ENCODE peak calls at places on chromosomes 3 and 15, in seven cellular contexts. G is esophagus muscularis mucosa, Y is tibial nerve, F is IMR-90, K is GM12878, P is gastrocnemius medialis, L is endothelial cell of umbilical vein. Z is an unnamed sample. For H3K36me3, the result is how much of the 10 kb centered on the place peaks cover.

GRCh38 chr15:98980899-98981228 is 26.7 kb downstream of the PGPEP1L start:
- DNase-seq in G (no peak), K (peak), P (no peak), F (no peak), Y (no peak), L (no peak), Z (no peak)

GRCh38 chr3:164060923-164061322 is 1017.4 kb downstream of the SI start:
- DNase-seq in L (no peak), Y (no peak), G (no peak), F (no peak), K (no peak), P (no peak), Z (no peak)

GRCh38 chr3:107956991-107957467 is 133.8 kb downstream of the CD47 start:
- DNase-seq in Y (peak), K (no peak), L (peak), F (peak), P (peak), G (peak), Z (no peak)

GRCh38 chr3:53744351-53744750 is 101.9 kb downstream of the CHDH start:
- DNase-seq in L (no peak), F (no peak), G (no peak), P (peak), Y (no peak), K (no peak), Z (no peak)

GRCh38 chr3:179608931-179609720 is 4.5 kb downstream of the NDUFB5 start:
- DNase-seq in L (no peak), F (no peak), G (no peak), P (no peak), Y (no peak), K (peak), Z (no peak)

GRCh38 chr3:183825380-183826161 is at the start of gene MAP6D1:
- DNase-seq in Y (no peak), F (peak), P (peak), K (no peak), G (peak), L (peak), Z (no peak)

GRCh38 chr3:27110020-27110419 is 259.2 kb downstream of the NEK10 start:
- DNase-seq in P (no peak), L (no peak), G (no peak), F (no peak), Y (no peak), K (no peak), Z (no peak)

GRCh38 chr3:101999177-101999778 is 150.0 kb downstream of the NFKBIZ start:
- DNase-seq in L (no peak), P (no peak), K (no peak), G (no peak), Y (no peak), F (no peak), Z (no peak)

GRCh38 chr3:45537960-45538640 is 56.5 kb upstream of the LIMD1 start:
- DNase-seq in F (peak), L (peak), Y (no peak), G (no peak), K (no peak), P (peak), Z (no peak)

GRCh38 chr3:59771760-59772159 is 721.9 kb upstream of the CFAP20DC start:
- DNase-seq in P (no peak), G (no peak), K (no peak), L (no peak), Y (no peak), F (peak), Z (no peak)

GRCh38 chr3:33791477-33792166 is 6.8 kb upstream of the PDCD6IP start:
- DNase-seq in G (no peak), L (no peak), Y (no peak), F (peak), K (no peak), P (no peak), Z (peak)

GRCh38 chr3:37107846-37108245 is 66.5 kb downstream of the LRRFIP2 start:
- DNase-seq in G (no peak), Y (no peak), F (no peak), P (no peak), K (no peak), L (no peak), Z (no peak)

GRCh38 chr15:80233511-80234080 is 18.4 kb downstream of the CTXND1 start:
- DNase-seq in F (no peak), K (no peak), G (peak), P (no peak), Y (no peak), L (no peak), Z (no peak)

GRCh38 chr15:82849556-82850241 is 40.3 kb downstream of the WHAMM start:
- DNase-seq in K (no peak), Y (no peak), F (peak), P (peak), G (peak), L (peak), Z (peak)

GRCh38 chr3:127857270-127857801 is 35.0 kb upstream of the MGLL start:
- DNase-seq in G (peak), P (no peak), K (no peak), F (peak), L (no peak), Y (no peak), Z (no peak)

GRCh38 chr3:30786360-30786759 is 108.1 kb downstream of the GADL1 start:
- DNase-seq in K (no peak), L (no peak), G (no peak), F (no peak), Y (no peak), P (no peak), Z (no peak)

GRCh38 chr3:10548997-10549396 is 43.6 kb upstream of the ATP2B2 start:
- DNase-seq in K (no peak), L (no peak), P (no peak), F (no peak), Y (no peak), G (peak), Z (no peak)

GRCh38 chr3:53628546-53629395 is 134.4 kb downstream of the CACNA1D start:
- DNase-seq in Y (no peak), P (no peak), L (no peak), F (no peak), G (peak), K (no peak), Z (no peak)

GRCh38 chr15:76108021-76108723 is 48.4 kb downstream of the TMEM266 start:
- DNase-seq in K (no peak), F (no peak), L (no peak), P (peak), Y (no peak), G (no peak), Z (no peak)

GRCh38 chr3:52857108-52857507 is 22.3 kb upstream of the MUSTN1 start:
- DNase-seq in P (no peak), K (no peak), L (no peak), Y (no peak), G (no peak), F (no peak), Z (no peak)

GRCh38 chr15:89192771-89193170 is 28.6 kb downstream of the RLBP1 start:
- DNase-seq in K (no peak), P (no peak), L (peak), Y (no peak), G (no peak), F (peak), Z (no peak)

GRCh38 chr3:43497905-43498365 is 123.9 kb downstream of the ANO10 start:
- DNase-seq in K (no peak), Y (no peak), G (no peak), F (peak), L (peak), P (no peak), Z (no peak)

GRCh38 chr15:60563539-60564404 is 84.8 kb upstream of the ICE2 start:
- DNase-seq in G (no peak), Y (no peak), P (no peak), F (no peak), L (no peak), K (no peak), Z (no peak)

GRCh38 chr15:40486066-40486770 is 15.4 kb downstream of the CHST14 start:
- DNase-seq in G (no peak), P (no peak), L (no peak), F (no peak), K (no peak), Y (no peak), Z (no peak)

GRCh38 chr15:59284768-59285368 is 78.2 kb downstream of the LDHAL6B start:
- DNase-seq in Y (no peak), G (no peak), P (no peak), K (no peak), L (no peak), F (no peak), Z (no peak)

GRCh38 chr3:37521403-37521802 is 340.3 kb upstream of the CTDSPL start:
- DNase-seq in Y (no peak), F (no peak), K (no peak), P (no peak), L (no peak), G (no peak), Z (no peak)

GRCh38 chr15:67148196-67148701 is 82.8 kb downstream of the SMAD3 start:
- DNase-seq in K (no peak), F (peak), Y (no peak), P (peak), L (peak), G (no peak), Z (no peak)

GRCh38 chr3:59895972-59896371 is 846.1 kb upstream of the CFAP20DC start:
- DNase-seq in G (no peak), Y (no peak), F (no peak), P (no peak), K (no peak), L (no peak), Z (no peak)

GRCh38 chr3:34676431-34676830 is 878.0 kb downstream of the PDCD6IP start:
- DNase-seq in K (no peak), G (no peak), L (no peak), P (no peak), F (no peak), Y (no peak), Z (no peak)

GRCh38 chr3:43779850-43780249 is 89.1 kb downstream of the ABHD5 start:
- DNase-seq in L (no peak), K (no peak), G (no peak), P (no peak), Y (no peak), F (no peak), Z (no peak)

DNA sequence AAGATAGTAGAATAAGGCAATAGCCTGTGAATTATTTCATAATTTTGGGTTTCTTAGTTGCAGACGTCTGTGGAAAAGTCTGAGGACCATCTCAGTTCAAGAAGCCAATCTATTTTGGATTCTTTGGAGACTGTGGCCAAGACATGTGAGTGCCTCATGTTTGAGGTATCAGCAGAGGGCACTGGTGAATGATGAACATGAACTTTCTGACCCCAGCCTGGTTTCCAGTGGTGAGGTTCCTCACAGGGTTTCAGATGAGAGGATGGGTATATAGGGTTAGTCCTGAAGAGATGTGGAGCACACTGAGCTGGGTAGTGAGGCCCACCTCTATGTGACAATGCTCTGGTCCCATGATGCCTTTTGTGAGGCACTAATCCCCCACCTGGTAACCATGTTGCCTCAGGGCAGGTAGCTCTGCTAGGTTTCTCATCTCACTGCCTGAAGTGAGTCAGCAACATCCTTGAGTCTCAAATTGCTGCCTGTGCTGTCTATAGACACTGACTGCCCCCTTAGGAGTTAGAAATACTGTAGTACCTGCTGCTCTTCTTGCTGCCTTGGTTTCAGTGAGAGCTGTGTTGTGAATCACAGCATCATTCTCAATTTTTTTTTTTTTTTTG is 32.3 kb downstream of the C3orf62 start:
- DNase-seq in Y (no peak), G (no peak), F (peak), P (no peak), L (no peak), K (no peak), Z (no peak)
- H3K27ac ChIP-seq in Y (no peak), G (no peak), F (no peak), P (no peak), L (no peak), K (no peak), Z (no peak)

GRCh38 chr3:190167936-190168680 is 47.4 kb upstream of the P3H2 start:
- DNase-seq in Y (no peak), K (no peak), G (no peak), F (no peak), L (no peak), P (no peak), Z (no peak)
- H3K36me3 ChIP-seq in Y (under half), K (under half), G (under half), F (under half), L (under half), P (under half), Z (under half)

DNA sequence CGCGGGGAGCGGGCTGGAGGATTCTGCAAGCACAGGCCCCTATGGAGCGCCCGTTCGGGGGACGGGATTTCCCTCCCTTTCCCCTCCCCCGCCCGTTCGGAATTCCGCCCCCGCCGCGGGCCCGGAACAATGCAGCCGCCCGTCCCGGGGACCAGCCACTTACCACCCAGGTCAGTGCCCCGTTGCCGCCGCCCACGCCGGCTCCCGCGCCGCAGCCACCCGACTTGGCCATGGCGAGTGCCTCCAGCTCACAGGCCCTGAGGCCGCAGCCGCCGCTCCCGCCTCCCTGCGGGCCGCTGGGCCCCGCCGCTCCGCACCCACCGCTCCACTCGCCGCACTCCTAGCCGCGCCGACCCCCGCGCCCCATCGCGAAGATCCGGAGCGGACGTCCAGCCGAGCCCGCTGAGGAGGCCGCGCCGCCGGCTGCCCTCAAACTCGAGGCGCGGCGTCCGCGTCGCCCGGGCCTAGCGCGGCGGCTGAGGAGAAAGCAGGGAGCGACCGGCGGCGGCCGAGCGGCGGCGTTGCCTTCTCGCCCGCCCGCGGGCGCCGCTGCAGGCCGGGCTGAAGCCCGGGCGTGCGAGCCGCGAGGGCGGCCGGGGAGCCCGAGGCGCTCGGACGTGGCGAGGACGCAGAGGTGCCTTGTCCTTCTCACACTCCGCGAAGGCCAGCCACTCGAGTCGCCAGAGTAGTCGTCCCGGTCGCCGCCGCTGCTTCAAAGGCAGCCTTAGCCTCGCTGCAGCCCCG is 469 bp downstream of the TOP2B start:
- DNase-seq in P (peak), L (peak), Y (peak), K (no peak), G (no peak), F (peak), Z (peak)
- TF ChIP-seq POLR2A in P (no peak), L (no peak), Y (no peak), K (peak), G (no peak), F (peak), Z (no peak)

GRCh38 chr15:64690008-64690407 is 85.4 kb downstream of the RBPMS2 start:
- DNase-seq in Y (no peak), L (no peak), P (no peak), G (no peak), F (no peak), K (no peak), Z (no peak)

GRCh38 chr15:64688770-64689169 is 86.6 kb downstream of the RBPMS2 start:
- DNase-seq in L (no peak), G (no peak), F (no peak), K (no peak), Y (no peak), P (no peak), Z (no peak)

GRCh38 chr15:64693134-64693533 is 82.3 kb downstream of the RBPMS2 start:
- DNase-seq in G (no peak), Y (no peak), K (no peak), F (peak), L (no peak), P (peak), Z (no peak)

GRCh38 chr15:64692166-64692565 is 83.2 kb downstream of the RBPMS2 start:
- DNase-seq in K (no peak), F (no peak), L (no peak), P (no peak), Y (no peak), G (no peak), Z (no peak)

DNA sequence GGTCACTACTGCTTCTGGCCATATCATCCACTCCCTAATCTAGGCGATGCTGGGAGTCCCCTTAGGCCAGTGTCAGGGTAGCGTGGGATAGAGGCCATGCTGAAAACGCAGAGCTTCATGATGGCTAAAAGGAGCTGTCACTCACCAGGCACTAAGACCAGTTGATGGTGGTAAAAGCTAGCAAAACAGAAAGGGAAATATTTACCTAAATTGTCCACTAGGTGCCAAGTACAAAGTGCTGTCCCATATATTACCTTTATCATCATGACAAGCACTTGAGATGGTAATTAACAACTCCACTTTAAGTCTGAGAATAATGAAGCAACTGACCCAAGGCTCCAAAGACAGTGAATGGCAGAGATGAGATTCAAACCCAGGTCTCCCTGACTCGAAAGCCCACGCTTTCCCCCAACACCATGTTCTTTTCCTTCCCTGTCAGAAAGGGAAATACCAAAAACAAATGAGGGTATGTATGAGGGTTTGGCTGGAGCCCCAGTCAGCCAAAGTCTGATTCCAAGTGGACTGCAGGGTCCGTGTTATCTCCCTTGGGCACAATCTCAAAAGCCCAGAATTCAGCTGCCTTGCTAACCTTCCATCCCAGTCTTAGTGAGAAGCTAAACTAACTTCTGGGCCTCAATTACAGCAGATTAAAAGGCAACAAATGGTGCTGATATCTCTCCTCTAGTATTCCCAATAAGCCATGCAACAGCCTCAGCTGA is 84.7 kb downstream of the RBPMS2 start:
- DNase-seq in K (no peak), F (no peak), L (no peak), P (no peak), Y (no peak), G (no peak), Z (no peak)
- H3K27ac ChIP-seq in K (no peak), F (no peak), L (no peak), P (peak), Y (no peak), G (peak), Z (peak)

DNA sequence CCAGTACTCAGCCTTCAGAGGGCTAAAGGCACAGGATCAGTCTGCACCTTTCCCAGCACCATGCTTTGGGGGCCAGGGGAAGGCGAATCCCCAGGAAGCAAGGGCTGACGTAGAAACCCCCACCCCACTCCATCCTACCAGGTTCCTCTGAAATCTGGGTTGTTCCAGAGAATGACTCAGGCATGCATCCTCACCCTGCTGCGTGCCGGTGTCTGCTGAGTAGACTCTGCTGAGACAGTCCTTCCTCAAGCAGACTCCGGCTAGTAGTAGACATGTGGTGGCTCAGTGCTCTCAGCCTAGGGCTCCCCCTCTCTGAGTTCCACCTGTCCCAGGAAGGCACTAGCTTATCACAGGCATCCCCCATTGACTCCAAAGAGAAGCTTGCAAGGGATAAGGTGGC is 9.0 kb downstream of the TMEM43 start:
- DNase-seq in P (no peak), Y (no peak), F (peak), G (no peak), L (no peak), K (no peak), Z (no peak)
- H3K36me3 ChIP-seq in P (under half), Y (half or more), F (half or more), G (half or more), L (under half), K (under half), Z (under half)

GRCh38 chr3:141370065-141370533 is 1.8 kb downstream of the ZBTB38 start:
- DNase-seq in P (peak), K (peak), G (no peak), F (peak), L (peak), Y (no peak), Z (no peak)

GRCh38 chr3:141368925-141369794 is 856 bp downstream of the ZBTB38 start:
- DNase-seq in P (no peak), K (no peak), L (peak), Y (no peak), G (no peak), F (peak), Z (no peak)

GRCh38 chr3:141366285-141367037 is 1.8 kb upstream of the ZBTB38 start:
- DNase-seq in K (no peak), L (peak), G (peak), F (peak), P (peak), Y (peak), Z (no peak)

GRCh38 chr3:141367038-141367730 is 1.1 kb upstream of the ZBTB38 start:
- DNase-seq in Y (no peak), G (no peak), L (peak), K (no peak), F (peak), P (peak), Z (no peak)

GRCh38 chr3:141368062-141368924 is at the start of gene ZBTB38:
- DNase-seq in Y (peak), K (no peak), G (peak), L (peak), F (peak), P (peak), Z (peak)
- TF ChIP-seq POLR2A in Y (peak), K (peak), G (no peak), L (peak), F (peak), P (peak), Z (peak)

GRCh38 chr3:169493512-169494141 is 169.9 kb downstream of the MECOM start:
- DNase-seq in Y (no peak), K (no peak), P (no peak), G (no peak), F (no peak), L (no peak), Z (no peak)
- H3K27ac ChIP-seq in Y (no peak), K (no peak), P (no peak), G (no peak), F (no peak), L (no peak), Z (no peak)

GRCh38 chr3:16496008-16496407 is 17.5 kb downstream of the RFTN1 start:
- DNase-seq in F (no peak), G (no peak), P (no peak), Y (no peak), K (no peak), L (no peak), Z (no peak)
- H3K36me3 ChIP-seq in F (under half), G (under half), P (under half), Y (under half), K (under half), L (under half), Z (under half)

GRCh38 chr3:155079795-155080546 is at the start of gene MME:
- DNase-seq in Y (no peak), P (peak), G (no peak), L (peak), F (peak), K (no peak), Z (peak)
- TF ChIP-seq POLR2A in Y (no peak), P (peak), G (no peak), L (no peak), F (peak), K (no peak), Z (peak)

Z was measured in Peyer's patch.